ENCODE peak calls at places on chromosome 1, in four cellular contexts. I is GM12878, H is K562, L is HepG2. P is an unnamed sample.

GRCh38 chr1:6385673-6386191 is 7.8 kb downstream of the ACOT7 start:
- DNase-seq in L (no peak), I (no peak), H (no peak), P (no peak)

GRCh38 chr1:175394739-175395138 is 202.2 kb upstream of the KIAA0040 start:
- DNase-seq in I (no peak), L (no peak), H (no peak), P (no peak)

GRCh38 chr1:231679109-231679508 is 52.5 kb downstream of the DISC1 start:
- DNase-seq in I (no peak), L (no peak), H (no peak), P (no peak)

GRCh38 chr1:24191860-24192259 is 4.8 kb upstream of the IFNLR1 start:
- DNase-seq in H (peak), I (no peak), L (no peak), P (no peak)

GRCh38 chr1:65230741-65231439 is 78.5 kb upstream of the DNAJC6 start:
- DNase-seq in I (no peak), H (peak), L (no peak), P (no peak)

GRCh38 chr1:180926164-180926981 is 13.7 kb downstream of the KIAA1614 start:
- DNase-seq in H (peak), I (no peak), L (no peak), P (no peak)

GRCh38 chr1:228721407-228721806 is 13.9 kb upstream of the RHOU start:
- DNase-seq in I (no peak), L (no peak), H (no peak), P (no peak)

GRCh38 chr1:30782361-30783243 is 25.0 kb upstream of the LAPTM5 start:
- DNase-seq in H (peak), I (no peak), L (peak), P (peak)

GRCh38 chr1:185917646-185918045 is 183.5 kb downstream of the HMCN1 start:
- DNase-seq in H (peak), I (no peak), L (no peak), P (peak)

GRCh38 chr1:215600867-215601266 is 33.8 kb downstream of the KCTD3 start:
- DNase-seq in L (no peak), I (no peak), H (no peak), P (no peak)

GRCh38 chr1:215605011-215605621 is 38.0 kb downstream of the KCTD3 start:
- DNase-seq in H (no peak), L (no peak), I (no peak), P (no peak)

GRCh38 chr1:215601276-215601675 is 34.2 kb downstream of the KCTD3 start:
- DNase-seq in H (no peak), I (no peak), L (no peak), P (no peak)

GRCh38 chr1:215606036-215606435 is 38.9 kb downstream of the KCTD3 start:
- DNase-seq in I (no peak), H (no peak), L (no peak), P (no peak)

DNA sequence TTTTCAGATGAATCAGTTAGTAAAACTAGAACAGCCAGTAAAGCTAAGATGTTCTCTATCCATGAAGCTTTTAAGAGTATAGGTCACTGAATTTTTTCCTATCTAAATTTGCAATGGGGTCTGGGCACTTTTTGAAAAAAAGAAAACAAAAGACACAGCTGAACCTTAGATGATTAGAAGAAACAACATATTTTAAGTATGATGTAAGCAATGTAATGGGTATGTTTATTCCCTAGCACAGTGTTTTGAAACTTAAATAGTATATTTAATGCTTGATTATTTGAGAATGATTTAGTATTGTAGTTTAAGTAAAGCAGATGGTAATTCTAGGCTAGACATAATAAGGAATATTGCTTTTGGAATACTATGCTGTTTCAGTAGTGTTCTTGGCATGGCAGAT is 36.2 kb downstream of the KCTD3 start:
- DNase-seq in I (no peak), H (no peak), L (no peak), P (no peak)
- TF ChIP-seq FOXK2 in I (no peak), H (no peak), L (no peak), P (no peak)

GRCh38 chr1:162991444-162991843 is 77.7 kb upstream of the RGS4 start:
- DNase-seq in I (no peak), L (no peak), H (no peak), P (no peak)

GRCh38 chr1:162985816-162986215 is 83.3 kb upstream of the RGS4 start:
- DNase-seq in L (no peak), H (no peak), I (no peak), P (no peak)

GRCh38 chr1:162987866-162988265 is 81.3 kb upstream of the RGS4 start:
- DNase-seq in L (no peak), I (no peak), H (no peak), P (no peak)

GRCh38 chr1:162990665-162991064 is 78.5 kb upstream of the RGS4 start:
- DNase-seq in I (no peak), H (no peak), L (no peak), P (no peak)

DNA sequence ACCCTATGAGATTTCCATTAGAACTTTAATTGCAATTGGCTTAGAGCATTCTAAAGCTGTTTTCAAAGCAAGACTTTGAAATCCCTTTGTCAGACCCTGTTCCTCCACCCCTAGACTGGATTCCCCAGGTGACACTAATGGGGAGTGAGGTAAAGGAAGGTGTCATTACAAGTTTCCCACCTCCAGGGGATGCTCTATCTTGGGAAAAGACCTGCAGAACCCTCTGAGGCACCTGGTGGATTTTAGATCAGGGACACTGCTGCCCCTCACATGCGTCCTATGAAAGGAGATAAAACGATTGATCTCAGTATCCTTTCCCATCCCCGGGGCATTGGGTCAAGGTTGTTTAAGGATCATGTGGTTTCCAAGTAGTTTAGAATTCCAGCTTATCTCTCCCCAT is 80.3 kb upstream of the RGS4 start:
- DNase-seq in H (peak), L (peak), I (no peak), P (no peak)
- TF ChIP-seq FOXM1 in H (no peak), L (no peak), I (no peak), P (no peak)

DNA sequence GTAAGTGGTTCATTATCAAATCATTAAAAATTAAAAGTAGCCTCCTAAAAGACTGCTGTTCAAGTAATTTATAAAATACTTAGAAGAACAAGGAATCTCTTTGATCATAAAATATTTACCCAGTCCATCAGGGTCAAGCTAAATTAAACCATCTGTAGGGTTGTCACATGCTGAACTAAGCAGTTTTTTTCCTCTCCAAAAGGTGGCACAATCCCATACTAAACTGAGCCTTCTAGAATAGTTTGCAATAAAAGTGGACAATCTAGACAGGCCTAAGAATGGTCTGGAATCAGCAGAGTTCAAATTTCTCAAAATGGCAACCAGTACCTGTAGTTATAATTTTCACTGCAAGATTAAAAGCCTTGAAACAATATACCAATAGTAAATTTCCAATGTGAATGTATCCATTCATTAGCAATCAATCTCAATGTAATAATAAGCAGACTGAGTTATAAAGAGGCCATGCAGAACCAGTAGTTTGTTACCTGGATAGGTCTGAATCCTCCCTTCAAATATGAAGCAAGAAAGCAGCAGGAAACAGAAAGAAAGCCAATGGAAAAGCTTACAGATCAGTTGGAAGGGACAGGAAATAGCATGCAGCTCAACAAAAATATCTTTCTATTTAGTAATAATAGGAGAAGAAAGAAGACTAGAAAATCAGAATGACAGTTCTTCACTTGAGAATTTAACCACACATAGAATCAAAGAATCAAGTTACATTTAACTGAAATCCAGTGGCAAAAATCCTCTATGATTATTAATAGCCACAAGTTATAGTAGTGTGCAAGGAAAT is 194.6 kb downstream of the EIF4G3 start:
- DNase-seq in L (peak), I (no peak), H (peak), P (no peak)
- TF ChIP-seq FOXK2 in L (no peak), I (no peak), H (no peak), P (no peak)

GRCh38 chr1:54437783-54438182 is 31.6 kb upstream of the SSBP3 start:
- DNase-seq in I (no peak), H (no peak), L (no peak), P (no peak)
- TF ChIP-seq FOXM1 in I (no peak), H (no peak), L (no peak), P (no peak)

GRCh38 chr1:9233241-9233941 is 1.2 kb upstream of the H6PD start:
- DNase-seq in L (peak), H (no peak), I (no peak), P (no peak)
- TF ChIP-seq FOXK2 in L (no peak), H (no peak), I (no peak), P (no peak)

GRCh38 chr1:152667625-152668024 is 4.4 kb downstream of the LCE2D start:
- DNase-seq in I (no peak), L (no peak), H (no peak), P (no peak)
- TF ChIP-seq FOXM1 in I (no peak), L (no peak), H (no peak), P (no peak)

GRCh38 chr1:37391181-37391949 is 83.0 kb upstream of the ZC3H12A start:
- DNase-seq in H (peak), L (no peak), I (no peak), P (no peak)
- TF ChIP-seq FOXK2 in H (no peak), L (no peak), I (no peak), P (no peak)

GRCh38 chr1:201990427-201990826 is 8.0 kb downstream of the RNPEP start:
- DNase-seq in I (no peak), L (no peak), H (no peak), P (no peak)

GRCh38 chr1:201988593-201988992 is 6.1 kb downstream of the RNPEP start:
- DNase-seq in I (no peak), H (no peak), L (no peak), P (no peak)

GRCh38 chr1:201985355-201985754 is 2.9 kb downstream of the RNPEP start:
- DNase-seq in I (no peak), H (no peak), L (no peak), P (no peak)

GRCh38 chr1:201984446-201984845 is 2.0 kb downstream of the RNPEP start:
- DNase-seq in I (no peak), L (no peak), H (no peak), P (no peak)

DNA sequence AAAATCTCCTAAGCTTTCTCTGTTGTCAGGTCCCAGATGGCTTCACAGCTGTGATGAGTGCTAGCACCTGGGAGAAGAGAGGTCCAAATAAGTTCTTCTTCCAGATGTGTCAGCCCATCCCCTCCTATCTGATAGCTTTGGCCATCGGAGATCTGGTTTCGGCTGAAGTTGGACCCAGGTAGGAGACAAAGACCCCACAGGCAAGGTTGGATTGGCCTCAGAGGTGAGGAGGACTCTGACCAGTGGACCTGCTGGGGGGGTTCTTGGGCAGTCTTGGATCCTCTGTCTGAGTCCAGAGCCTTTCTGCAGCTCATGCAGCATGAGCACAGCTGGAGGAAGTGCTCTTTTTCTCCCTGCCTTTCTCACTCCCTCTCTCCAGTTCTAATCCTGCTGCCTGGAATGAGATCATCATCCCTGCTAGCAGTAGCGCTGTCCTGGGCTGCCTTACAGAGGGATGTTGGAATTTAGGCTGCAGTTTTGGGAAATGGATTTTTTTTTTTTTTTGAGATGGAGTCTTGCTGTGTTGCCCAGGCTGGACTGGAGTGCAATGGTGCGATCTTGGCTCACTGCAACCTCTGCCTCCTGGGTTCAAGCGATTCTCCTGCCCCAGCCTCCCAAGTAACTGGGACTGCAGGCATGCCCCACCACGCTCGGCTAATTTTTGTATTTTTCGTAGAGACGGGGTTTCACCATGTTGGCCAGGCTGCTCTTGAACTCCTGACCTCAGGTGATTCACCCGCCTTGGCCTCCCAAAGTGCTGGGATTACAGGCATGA is 7.1 kb downstream of the RNPEP start:
- DNase-seq in I (no peak), L (no peak), H (no peak), P (no peak)
- TF ChIP-seq FOXM1 in I (no peak), L (no peak), H (no peak), P (no peak)